ENCODE peak calls at places on chromosomes 1 and 21, in seven cellular contexts. One of them, this sample, is unnamed. For H3K4me1, the result is how much of the 10 kb centered on the place peaks cover.

GRCh38 chr1:21318714-21319159 is 28.5 kb upstream of the ECE1 start:
- ATAC-seq in upper lobe of right lung: peak
- ATAC-seq in left lung: peak
- ATAC-seq in mucosa of descending colon: peak
- ATAC-seq in PC-3: no peak
- ATAC-seq in body of pancreas: peak
- ATAC-seq in lung: no peak
- ATAC-seq in this sample: peak

GRCh38 chr1:245698860-245699259 is 544.1 kb downstream of the KIF26B start:
- ATAC-seq in PC-3: no peak
- ATAC-seq in body of pancreas: no peak
- ATAC-seq in mucosa of descending colon: peak
- ATAC-seq in left lung: no peak
- ATAC-seq in lung: no peak
- ATAC-seq in upper lobe of right lung: no peak
- ATAC-seq in this sample: no peak

GRCh38 chr1:27001570-27002360 is 8.3 kb downstream of the TRNP1 start:
- ATAC-seq in mucosa of descending colon: peak
- ATAC-seq in PC-3: no peak
- ATAC-seq in body of pancreas: no peak
- ATAC-seq in left lung: peak
- ATAC-seq in upper lobe of right lung: peak
- ATAC-seq in lung: no peak
- ATAC-seq in this sample: peak

GRCh38 chr1:100904528-100904927 is 8.6 kb downstream of the SLC30A7 start:
- ATAC-seq in left lung: no peak
- ATAC-seq in lung: no peak
- ATAC-seq in body of pancreas: no peak
- ATAC-seq in mucosa of descending colon: no peak
- ATAC-seq in upper lobe of right lung: no peak
- ATAC-seq in PC-3: no peak
- ATAC-seq in this sample: no peak

GRCh38 chr1:65321879-65322278 is 12.5 kb downstream of the DNAJC6 start:
- ATAC-seq in upper lobe of right lung: no peak
- ATAC-seq in lung: no peak
- ATAC-seq in PC-3: no peak
- ATAC-seq in left lung: no peak
- ATAC-seq in mucosa of descending colon: no peak
- ATAC-seq in body of pancreas: no peak
- ATAC-seq in this sample: no peak

GRCh38 chr1:9293512-9294439 is 1.1 kb downstream of the SPSB1 start:
- ATAC-seq in mucosa of descending colon: peak
- ATAC-seq in upper lobe of right lung: peak
- ATAC-seq in PC-3: peak
- ATAC-seq in left lung: peak
- ATAC-seq in lung: no peak
- ATAC-seq in body of pancreas: peak
- ATAC-seq in this sample: no peak

GRCh38 chr1:14108356-14109275 is 408.6 kb downstream of the PRDM2 start:
- ATAC-seq in mucosa of descending colon: no peak
- ATAC-seq in body of pancreas: peak
- ATAC-seq in upper lobe of right lung: no peak
- ATAC-seq in lung: no peak
- ATAC-seq in left lung: no peak
- ATAC-seq in PC-3: no peak
- ATAC-seq in this sample: peak

GRCh38 chr1:10451286-10451685 is 1.5 kb downstream of the CORT start:
- ATAC-seq in mucosa of descending colon: no peak
- ATAC-seq in body of pancreas: no peak
- ATAC-seq in PC-3: peak
- ATAC-seq in upper lobe of right lung: peak
- ATAC-seq in lung: no peak
- ATAC-seq in left lung: no peak
- ATAC-seq in this sample: no peak

GRCh38 chr21:26404288-26404687 is 168.8 kb downstream of the CYYR1 start:
- ATAC-seq in body of pancreas: no peak
- ATAC-seq in left lung: no peak
- ATAC-seq in mucosa of descending colon: no peak
- ATAC-seq in lung: no peak
- ATAC-seq in upper lobe of right lung: no peak
- ATAC-seq in PC-3: no peak
- ATAC-seq in this sample: no peak

DNA sequence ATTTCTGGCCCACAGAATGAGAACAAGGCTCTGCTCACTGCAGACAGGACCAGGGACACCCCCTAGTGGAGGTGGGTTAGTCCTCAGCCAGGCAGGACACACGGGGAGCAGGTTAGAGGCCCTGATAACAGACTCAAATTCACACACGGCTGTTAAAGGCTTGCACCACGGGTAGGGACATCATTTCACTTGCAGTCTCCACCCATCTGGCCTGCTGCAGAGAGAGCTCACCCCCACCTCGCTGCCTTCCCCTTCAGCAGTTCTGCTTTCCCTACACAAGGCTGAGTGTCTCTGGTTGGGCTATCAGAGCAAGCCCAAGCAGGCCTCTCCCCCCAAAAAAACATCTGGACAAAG is 20.6 kb downstream of the MEF2D start:
- ATAC-seq in lung: no peak
- ATAC-seq in PC-3: no peak
- ATAC-seq in left lung: peak
- ATAC-seq in mucosa of descending colon: no peak
- ATAC-seq in upper lobe of right lung: peak
- ATAC-seq in body of pancreas: no peak
- ATAC-seq in this sample: no peak
- H3K4me1 ChIP-seq in lung: under half
- H3K4me1 ChIP-seq in PC-3: under half
- H3K4me1 ChIP-seq in left lung: under half
- H3K4me1 ChIP-seq in mucosa of descending colon: under half
- H3K4me1 ChIP-seq in upper lobe of right lung: under half
- H3K4me1 ChIP-seq in body of pancreas: under half
- H3K4me1 ChIP-seq in this sample: half or more

DNA sequence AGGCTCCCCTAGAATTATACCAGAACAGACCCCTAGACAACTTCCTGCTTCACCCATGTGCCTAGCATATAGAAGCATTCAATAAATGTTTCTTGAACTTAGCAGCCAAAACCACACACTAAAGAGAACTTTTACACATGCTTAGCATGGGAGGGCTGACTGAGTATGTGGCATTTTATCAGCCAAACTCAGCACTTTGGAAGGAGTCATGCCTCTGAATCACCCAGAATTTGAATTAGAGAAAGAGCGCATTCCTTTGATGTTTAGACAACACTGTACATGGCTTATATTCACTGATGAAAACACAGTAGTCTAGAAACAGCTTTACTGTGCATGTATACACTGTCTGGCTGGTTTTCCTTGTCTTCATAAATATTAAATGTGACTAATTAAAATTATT is 26.1 kb downstream of the SPAG17 start:
- ATAC-seq in left lung: peak
- ATAC-seq in PC-3: no peak
- ATAC-seq in lung: no peak
- ATAC-seq in upper lobe of right lung: no peak
- ATAC-seq in body of pancreas: no peak
- ATAC-seq in mucosa of descending colon: no peak
- ATAC-seq in this sample: no peak
- H3K4me1 ChIP-seq in left lung: under half
- H3K4me1 ChIP-seq in PC-3: under half
- H3K4me1 ChIP-seq in lung: under half
- H3K4me1 ChIP-seq in upper lobe of right lung: under half
- H3K4me1 ChIP-seq in body of pancreas: under half
- H3K4me1 ChIP-seq in mucosa of descending colon: under half
- H3K4me1 ChIP-seq in this sample: under half

DNA sequence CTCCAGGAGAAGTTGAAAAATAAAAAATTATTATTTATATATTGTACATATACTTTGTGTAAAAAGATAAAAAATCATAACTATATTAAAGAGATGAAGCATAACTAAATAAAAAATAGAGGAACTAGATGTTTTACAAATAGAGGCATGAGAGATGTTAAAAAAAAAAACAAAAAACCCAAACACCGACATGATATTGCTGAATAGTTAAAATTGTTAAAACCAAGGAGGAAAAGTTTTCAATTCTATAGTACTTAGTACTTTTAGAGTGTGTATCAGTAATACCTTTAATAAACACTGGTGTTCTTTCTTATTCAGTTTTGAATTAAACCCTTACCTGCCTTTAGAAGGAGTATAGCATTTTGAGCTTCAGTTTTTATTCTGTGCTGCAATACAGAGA is 32.1 kb downstream of the BACH1 start:
- ATAC-seq in upper lobe of right lung: no peak
- ATAC-seq in left lung: no peak
- ATAC-seq in PC-3: no peak
- ATAC-seq in lung: no peak
- ATAC-seq in body of pancreas: no peak
- ATAC-seq in mucosa of descending colon: no peak
- ATAC-seq in this sample: no peak
- H3K4me1 ChIP-seq in upper lobe of right lung: under half
- H3K4me1 ChIP-seq in left lung: half or more
- H3K4me1 ChIP-seq in PC-3: under half
- H3K4me1 ChIP-seq in lung: under half
- H3K4me1 ChIP-seq in body of pancreas: under half
- H3K4me1 ChIP-seq in mucosa of descending colon: under half
- H3K4me1 ChIP-seq in this sample: under half

DNA sequence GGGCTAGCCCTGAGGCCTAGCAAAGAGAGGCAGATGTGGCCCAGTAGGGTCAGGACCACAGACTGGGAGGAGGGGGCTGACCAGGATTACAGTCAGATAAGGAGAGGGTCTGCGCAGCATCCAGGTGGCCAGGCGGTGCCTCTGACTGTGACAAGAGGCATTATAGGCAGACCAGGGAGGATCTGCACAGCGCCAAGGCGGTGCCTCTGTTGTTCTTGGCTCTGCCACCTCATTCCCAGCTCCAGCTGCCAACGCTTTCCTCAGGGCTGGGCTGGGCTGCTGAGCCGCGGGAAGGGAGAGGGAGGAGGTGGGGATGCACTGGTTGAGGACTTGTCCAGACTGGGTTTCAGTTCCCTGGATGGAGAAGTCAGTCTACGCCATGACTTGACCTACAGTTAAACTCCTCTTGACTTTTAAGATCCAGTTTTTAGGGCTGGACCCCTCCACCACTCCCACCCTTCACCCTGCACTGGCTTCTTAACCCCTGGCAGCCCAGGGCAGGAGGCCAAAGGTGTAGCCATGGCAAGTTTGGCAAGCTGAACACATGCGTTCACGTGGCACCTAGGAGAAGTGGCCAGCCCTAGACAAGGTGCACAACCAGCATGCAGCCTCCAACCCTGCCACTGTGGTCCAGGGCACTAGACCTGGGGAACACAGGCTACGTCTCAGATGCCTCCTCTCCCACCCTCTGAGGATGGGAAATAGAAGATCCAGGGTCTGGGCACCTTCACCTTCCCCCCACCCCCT is 4.5 kb upstream of the CRABP2 start:
- ATAC-seq in mucosa of descending colon: peak
- ATAC-seq in left lung: peak
- ATAC-seq in body of pancreas: peak
- ATAC-seq in lung: no peak
- ATAC-seq in PC-3: peak
- ATAC-seq in upper lobe of right lung: peak
- ATAC-seq in this sample: peak
- H3K4me1 ChIP-seq in mucosa of descending colon: under half
- H3K4me1 ChIP-seq in left lung: under half
- H3K4me1 ChIP-seq in body of pancreas: under half
- H3K4me1 ChIP-seq in lung: under half
- H3K4me1 ChIP-seq in PC-3: under half
- H3K4me1 ChIP-seq in upper lobe of right lung: under half
- H3K4me1 ChIP-seq in this sample: under half

GRCh38 chr1:116472431-116472961 is 98.3 kb downstream of the CD58 start:
- ATAC-seq in left lung: peak
- ATAC-seq in PC-3: no peak
- ATAC-seq in lung: no peak
- ATAC-seq in body of pancreas: no peak
- ATAC-seq in upper lobe of right lung: no peak
- ATAC-seq in mucosa of descending colon: no peak
- ATAC-seq in this sample: no peak

GRCh38 chr1:116466810-116467557 is 93.9 kb downstream of the ATP1A1 start:
- ATAC-seq in upper lobe of right lung: no peak
- ATAC-seq in mucosa of descending colon: no peak
- ATAC-seq in lung: no peak
- ATAC-seq in PC-3: peak
- ATAC-seq in body of pancreas: no peak
- ATAC-seq in left lung: no peak
- ATAC-seq in this sample: no peak

GRCh38 chr1:116475850-116476218 is 95.0 kb downstream of the CD58 start:
- ATAC-seq in body of pancreas: no peak
- ATAC-seq in lung: no peak
- ATAC-seq in mucosa of descending colon: peak
- ATAC-seq in left lung: no peak
- ATAC-seq in upper lobe of right lung: no peak
- ATAC-seq in PC-3: no peak
- ATAC-seq in this sample: no peak

GRCh38 chr1:116474921-116475849 is 95.6 kb downstream of the CD58 start:
- ATAC-seq in lung: no peak
- ATAC-seq in mucosa of descending colon: peak
- ATAC-seq in PC-3: no peak
- ATAC-seq in body of pancreas: peak
- ATAC-seq in upper lobe of right lung: no peak
- ATAC-seq in left lung: no peak
- ATAC-seq in this sample: no peak

GRCh38 chr1:116471241-116471640 is 98.2 kb downstream of the ATP1A1 start:
- ATAC-seq in lung: no peak
- ATAC-seq in PC-3: no peak
- ATAC-seq in left lung: no peak
- ATAC-seq in mucosa of descending colon: no peak
- ATAC-seq in upper lobe of right lung: no peak
- ATAC-seq in body of pancreas: no peak
- ATAC-seq in this sample: no peak
- H3K4me1 ChIP-seq in lung: under half
- H3K4me1 ChIP-seq in PC-3: under half
- H3K4me1 ChIP-seq in left lung: under half
- H3K4me1 ChIP-seq in mucosa of descending colon: under half
- H3K4me1 ChIP-seq in upper lobe of right lung: under half
- H3K4me1 ChIP-seq in body of pancreas: under half
- H3K4me1 ChIP-seq in this sample: under half

DNA sequence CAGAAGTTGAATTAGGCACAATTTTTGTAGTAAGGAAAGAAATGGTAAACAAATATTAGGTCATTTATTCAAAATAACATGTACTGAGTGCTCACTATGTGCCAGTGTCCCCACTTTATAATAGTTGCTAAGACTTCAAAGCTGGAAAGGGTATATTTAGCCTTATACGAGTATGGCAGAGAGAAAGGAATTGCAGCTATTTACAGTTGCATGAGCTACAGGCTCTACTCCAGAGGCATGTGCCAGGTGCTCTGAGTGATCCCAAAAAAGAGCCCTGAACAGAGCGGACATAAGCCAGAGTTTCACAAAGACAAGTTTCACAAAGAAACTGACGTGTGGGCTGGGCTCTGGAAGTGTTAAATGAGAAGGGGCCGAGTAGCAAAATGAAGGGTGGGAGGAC is 40.8 kb downstream of the FASLG start:
- ATAC-seq in mucosa of descending colon: no peak
- ATAC-seq in PC-3: no peak
- ATAC-seq in body of pancreas: no peak
- ATAC-seq in left lung: no peak
- ATAC-seq in upper lobe of right lung: no peak
- ATAC-seq in lung: no peak
- ATAC-seq in this sample: no peak
- H3K4me1 ChIP-seq in mucosa of descending colon: under half
- H3K4me1 ChIP-seq in PC-3: under half
- H3K4me1 ChIP-seq in body of pancreas: under half
- H3K4me1 ChIP-seq in left lung: under half
- H3K4me1 ChIP-seq in upper lobe of right lung: under half
- H3K4me1 ChIP-seq in lung: under half
- H3K4me1 ChIP-seq in this sample: under half

This sample was measured in gastroesophageal sphincter.